ENCODE peak calls at places on chromosomes 3 and 15, in nine cellular contexts. One of them, this sample, is unnamed.

GRCh38 chr3:24336101-24336500 is 158.5 kb downstream of the THRB start:
- DNase-seq in NCI-H1930: no peak
- DNase-seq in hepatic stellate cell: no peak
- DNase-seq in NCI-H1105 treated with DMSO at 0.1 percent for 48 hours: no peak
- DNase-seq in activated B cell treated with CpG ODN at 0.5 μM for 24 hours: no peak
- DNase-seq in stimulated activated CD8-positive, alpha-beta memory T cell treated with anti-CD3 and anti-CD28 coated beads, Interleukin-12 subunit alpha, Interleukin-12 subunit beta, amount 100 ng/mL, for 4 hours: no peak
- DNase-seq in HT1080: no peak
- DNase-seq in NCI-H2081: no peak
- DNase-seq in IMR-90: no peak
- DNase-seq in this sample: no peak

GRCh38 chr15:51647128-51647562 is 24.6 kb upstream of the DMXL2 start:
- DNase-seq in NCI-H1105 treated with DMSO at 0.1 percent for 48 hours: peak; percentile 4
- DNase-seq in HT1080: peak; percentile 83
- DNase-seq in activated B cell treated with CpG ODN at 0.5 μM for 24 hours: no peak
- DNase-seq in stimulated activated CD8-positive, alpha-beta memory T cell treated with anti-CD3 and anti-CD28 coated beads, Interleukin-12 subunit alpha, Interleukin-12 subunit beta, amount 100 ng/mL, for 4 hours: no peak
- DNase-seq in hepatic stellate cell: peak; percentile 15
- DNase-seq in NCI-H1930: no peak
- DNase-seq in IMR-90: peak; percentile 43
- DNase-seq in NCI-H2081: peak; percentile 49
- DNase-seq in this sample: peak; percentile 79

GRCh38 chr15:46312133-46312740 is 677.4 kb downstream of the SQOR start:
- DNase-seq in NCI-H2081: peak; percentile 86
- DNase-seq in IMR-90: peak; percentile 41
- DNase-seq in stimulated activated CD8-positive, alpha-beta memory T cell treated with anti-CD3 and anti-CD28 coated beads, Interleukin-12 subunit alpha, Interleukin-12 subunit beta, amount 100 ng/mL, for 4 hours: no peak
- DNase-seq in activated B cell treated with CpG ODN at 0.5 μM for 24 hours: peak; percentile 18
- DNase-seq in NCI-H1930: peak; percentile 55
- DNase-seq in hepatic stellate cell: peak; percentile 24
- DNase-seq in HT1080: peak; percentile 64
- DNase-seq in NCI-H1105 treated with DMSO at 0.1 percent for 48 hours: peak; percentile 80
- DNase-seq in this sample: no peak

GRCh38 chr15:51368751-51369450 is 27.4 kb downstream of the GLDN start:
- DNase-seq in hepatic stellate cell: peak; percentile 56
- DNase-seq in NCI-H1105 treated with DMSO at 0.1 percent for 48 hours: no peak
- DNase-seq in HT1080: peak; percentile 64
- DNase-seq in activated B cell treated with CpG ODN at 0.5 μM for 24 hours: no peak
- DNase-seq in NCI-H2081: no peak
- DNase-seq in NCI-H1930: no peak
- DNase-seq in IMR-90: peak; percentile 93
- DNase-seq in stimulated activated CD8-positive, alpha-beta memory T cell treated with anti-CD3 and anti-CD28 coated beads, Interleukin-12 subunit alpha, Interleukin-12 subunit beta, amount 100 ng/mL, for 4 hours: no peak
- DNase-seq in this sample: no peak

GRCh38 chr3:157368171-157368570 is 68.5 kb upstream of the PTX3 start:
- DNase-seq in IMR-90: no peak
- DNase-seq in NCI-H1930: no peak
- DNase-seq in activated B cell treated with CpG ODN at 0.5 μM for 24 hours: no peak
- DNase-seq in NCI-H1105 treated with DMSO at 0.1 percent for 48 hours: no peak
- DNase-seq in NCI-H2081: no peak
- DNase-seq in hepatic stellate cell: no peak
- DNase-seq in stimulated activated CD8-positive, alpha-beta memory T cell treated with anti-CD3 and anti-CD28 coated beads, Interleukin-12 subunit alpha, Interleukin-12 subunit beta, amount 100 ng/mL, for 4 hours: no peak
- DNase-seq in HT1080: no peak
- DNase-seq in this sample: no peak

GRCh38 chr3:41575754-41576153 is 376.4 kb downstream of the CTNNB1 start:
- DNase-seq in NCI-H1105 treated with DMSO at 0.1 percent for 48 hours: no peak
- DNase-seq in IMR-90: no peak
- DNase-seq in HT1080: no peak
- DNase-seq in NCI-H1930: no peak
- DNase-seq in NCI-H2081: peak; percentile 28
- DNase-seq in hepatic stellate cell: no peak
- DNase-seq in stimulated activated CD8-positive, alpha-beta memory T cell treated with anti-CD3 and anti-CD28 coated beads, Interleukin-12 subunit alpha, Interleukin-12 subunit beta, amount 100 ng/mL, for 4 hours: no peak
- DNase-seq in activated B cell treated with CpG ODN at 0.5 μM for 24 hours: no peak
- DNase-seq in this sample: no peak

GRCh38 chr3:71355862-71356261 is 227.7 kb downstream of the FOXP1 start:
- DNase-seq in NCI-H1105 treated with DMSO at 0.1 percent for 48 hours: no peak
- DNase-seq in IMR-90: no peak
- DNase-seq in hepatic stellate cell: no peak
- DNase-seq in NCI-H1930: no peak
- DNase-seq in activated B cell treated with CpG ODN at 0.5 μM for 24 hours: no peak
- DNase-seq in HT1080: no peak
- DNase-seq in NCI-H2081: no peak
- DNase-seq in stimulated activated CD8-positive, alpha-beta memory T cell treated with anti-CD3 and anti-CD28 coated beads, Interleukin-12 subunit alpha, Interleukin-12 subunit beta, amount 100 ng/mL, for 4 hours: no peak
- DNase-seq in this sample: no peak

GRCh38 chr15:74179101-74179841 is 5.8 kb downstream of the ISLR start:
- DNase-seq in hepatic stellate cell: peak; percentile 93
- DNase-seq in stimulated activated CD8-positive, alpha-beta memory T cell treated with anti-CD3 and anti-CD28 coated beads, Interleukin-12 subunit alpha, Interleukin-12 subunit beta, amount 100 ng/mL, for 4 hours: no peak
- DNase-seq in NCI-H2081: no peak
- DNase-seq in IMR-90: peak; percentile 86
- DNase-seq in NCI-H1105 treated with DMSO at 0.1 percent for 48 hours: no peak
- DNase-seq in NCI-H1930: no peak
- DNase-seq in activated B cell treated with CpG ODN at 0.5 μM for 24 hours: no peak
- DNase-seq in HT1080: peak; percentile 91
- DNase-seq in this sample: no peak

GRCh38 chr3:69411331-69411730 is 25.4 kb upstream of the FRMD4B start:
- DNase-seq in IMR-90: peak; percentile 14
- DNase-seq in activated B cell treated with CpG ODN at 0.5 μM for 24 hours: no peak
- DNase-seq in stimulated activated CD8-positive, alpha-beta memory T cell treated with anti-CD3 and anti-CD28 coated beads, Interleukin-12 subunit alpha, Interleukin-12 subunit beta, amount 100 ng/mL, for 4 hours: no peak
- DNase-seq in NCI-H2081: no peak
- DNase-seq in NCI-H1930: no peak
- DNase-seq in hepatic stellate cell: peak; percentile 9
- DNase-seq in HT1080: peak; percentile 86
- DNase-seq in NCI-H1105 treated with DMSO at 0.1 percent for 48 hours: no peak
- DNase-seq in this sample: no peak

GRCh38 chr3:51921081-51921578 is 18.0 kb upstream of the IQCF1 start:
- DNase-seq in HT1080: no peak
- DNase-seq in NCI-H1105 treated with DMSO at 0.1 percent for 48 hours: no peak
- DNase-seq in stimulated activated CD8-positive, alpha-beta memory T cell treated with anti-CD3 and anti-CD28 coated beads, Interleukin-12 subunit alpha, Interleukin-12 subunit beta, amount 100 ng/mL, for 4 hours: no peak
- DNase-seq in hepatic stellate cell: no peak
- DNase-seq in IMR-90: no peak
- DNase-seq in NCI-H1930: no peak
- DNase-seq in activated B cell treated with CpG ODN at 0.5 μM for 24 hours: no peak
- DNase-seq in NCI-H2081: no peak
- DNase-seq in this sample: no peak

GRCh38 chr3:40780801-40781406 is 256.1 kb downstream of the ZNF621 start:
- DNase-seq in NCI-H2081: no peak
- DNase-seq in NCI-H1930: no peak
- DNase-seq in activated B cell treated with CpG ODN at 0.5 μM for 24 hours: no peak
- DNase-seq in HT1080: peak; percentile 2
- DNase-seq in hepatic stellate cell: peak; percentile 13
- DNase-seq in stimulated activated CD8-positive, alpha-beta memory T cell treated with anti-CD3 and anti-CD28 coated beads, Interleukin-12 subunit alpha, Interleukin-12 subunit beta, amount 100 ng/mL, for 4 hours: no peak
- DNase-seq in NCI-H1105 treated with DMSO at 0.1 percent for 48 hours: peak; percentile 19
- DNase-seq in IMR-90: no peak
- DNase-seq in this sample: no peak